ENCODE peak calls at places on chromosome 11, in six cellular contexts. Y, M, H, W, K and C are unnamed samples.

GRCh38 chr11:96293583-96293982 is 49.4 kb downstream of the MAML2 start:
- DNase-seq in Y (no peak), M (no peak), H (no peak), W (no peak), K (no peak), C (no peak)

GRCh38 chr11:17608830-17609229 is 61.8 kb downstream of the OTOG start:
- DNase-seq in Y (no peak), M (no peak), H (no peak), W (no peak), K (no peak), C (no peak)

GRCh38 chr11:111378773-111379499 is at the start of gene POU2AF1:
- DNase-seq in Y (no peak), M (peak; percentile 68), H (peak; percentile 48), W (no peak), K (no peak), C (no peak)

GRCh38 chr11:65773784-65774411 is 6.9 kb downstream of the AP5B1 start:
- DNase-seq in Y (no peak), M (no peak), H (no peak), W (peak; percentile 51), K (no peak), C (no peak)

GRCh38 chr11:43021466-43021865 is 290.3 kb upstream of the API5 start:
- DNase-seq in Y (no peak), M (no peak), H (peak; percentile 33), W (no peak), K (no peak), C (no peak)

GRCh38 chr11:86396403-86396802 is 21.7 kb downstream of the CCDC81 start:
- DNase-seq in Y (no peak), M (no peak), H (no peak), W (no peak), K (no peak), C (no peak)

GRCh38 chr11:69003866-69004311 is 9.2 kb downstream of the MRGPRF start:
- DNase-seq in Y (no peak), M (no peak), H (no peak), W (no peak), K (no peak), C (peak; percentile 66)

GRCh38 chr11:26420331-26420730 is 88.4 kb downstream of the ANO3 start:
- DNase-seq in Y (no peak), M (no peak), H (peak; percentile 11), W (no peak), K (no peak), C (no peak)

GRCh38 chr11:119778391-119779194 is 49.6 kb upstream of the NECTIN1 start:
- DNase-seq in Y (no peak), M (no peak), H (no peak), W (no peak), K (no peak), C (no peak)

GRCh38 chr11:125148743-125149142 is 15.8 kb upstream of the PKNOX2 start:
- DNase-seq in Y (no peak), M (no peak), H (no peak), W (no peak), K (no peak), C (peak; percentile 38)

GRCh38 chr11:1832181-1832988 is 2.4 kb upstream of the SYT8 start:
- DNase-seq in Y (peak; percentile 52), M (peak; percentile 79), H (peak; percentile 70), W (no peak), K (peak; percentile 68), C (no peak)

GRCh38 chr11:45100338-45100737 is 46.1 kb upstream of the PRDM11 start:
- DNase-seq in Y (no peak), M (no peak), H (peak; percentile 83), W (no peak), K (peak; percentile 13), C (no peak)

GRCh38 chr11:70034740-70035365 is 43.3 kb upstream of the ANO1 start:
- DNase-seq in Y (no peak), M (no peak), H (no peak), W (peak; percentile 56), K (peak; percentile 16), C (peak; percentile 31)

GRCh38 chr11:3216027-3216525 is 2.5 kb downstream of the MRGPRG start:
- DNase-seq in Y (no peak), M (no peak), H (no peak), W (no peak), K (no peak), C (no peak)

GRCh38 chr11:46724088-46724487 is 5.1 kb downstream of the F2 start:
- DNase-seq in Y (no peak), M (no peak), H (no peak), W (no peak), K (no peak), C (no peak)

GRCh38 chr11:134120143-134120850 is 51.4 kb downstream of the JAM3 start:
- DNase-seq in Y (peak; percentile 69), M (no peak), H (no peak), W (peak; percentile 71), K (peak; percentile 23), C (peak; percentile 88)

GRCh38 chr11:96339704-96340554 is 3.1 kb downstream of the MAML2 start:
- DNase-seq in Y (peak; percentile 21), M (no peak), H (no peak), W (no peak), K (peak; percentile 43), C (no peak)

GRCh38 chr11:68749501-68750196 is 1.7 kb downstream of the TESMIN start:
- DNase-seq in Y (no peak), M (no peak), H (peak; percentile 50), W (no peak), K (no peak), C (no peak)

GRCh38 chr11:65554057-65554818 is 3.9 kb downstream of the LTBP3 start:
- DNase-seq in Y (no peak), M (no peak), H (no peak), W (no peak), K (no peak), C (no peak)

GRCh38 chr11:312092-312816 is 1.6 kb upstream of the IFITM1 start:
- DNase-seq in Y (no peak), M (peak; percentile 39), H (no peak), W (no peak), K (no peak), C (no peak)
- H3K4me3 ChIP-seq in Y (peak overlapping the region; percentile 37), M (peak overlapping the region; percentile 97), H (peak overlapping the region; percentile 70), W (no peak overlapping the region), K (peak overlapping the region; percentile 22), C (peak overlapping the region; percentile 62)

DNA sequence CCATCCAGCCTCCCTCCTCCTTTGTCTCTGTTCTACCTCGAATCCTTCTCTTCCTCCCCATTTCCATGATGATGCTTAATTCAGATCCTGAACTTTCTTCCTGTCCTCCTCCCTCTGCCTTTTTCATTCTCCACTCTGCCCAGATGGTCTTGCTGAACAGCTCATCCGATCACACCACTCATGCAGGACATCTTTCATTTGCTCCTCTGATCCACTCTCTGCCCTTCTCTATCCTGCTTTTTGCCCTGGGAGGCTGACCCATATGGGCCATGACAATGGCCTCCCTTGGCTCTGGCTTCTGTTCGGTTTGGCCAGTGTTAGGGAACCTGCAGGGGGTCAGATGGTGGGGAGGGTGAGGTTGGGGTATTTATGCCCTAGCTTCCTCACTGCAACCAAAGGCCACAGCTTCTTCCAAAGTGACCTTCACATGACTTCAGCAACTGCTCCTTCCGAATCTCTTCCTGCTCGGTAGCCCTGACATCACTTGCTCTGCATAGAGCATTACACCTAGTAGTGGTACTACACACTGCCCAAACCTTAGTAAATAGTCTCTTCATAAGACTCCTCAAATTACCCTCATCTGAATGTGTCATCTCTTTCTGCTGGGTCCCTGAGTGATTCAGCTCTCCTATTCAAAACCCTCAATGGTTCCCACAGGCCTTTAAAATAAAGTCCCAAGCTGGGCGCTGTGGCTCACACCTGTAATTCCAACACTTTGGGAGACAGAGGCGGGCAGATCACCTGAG is 32.7 kb upstream of the MICAL2 start:
- DNase-seq in Y (no peak), M (no peak), H (no peak), W (no peak), K (no peak), C (no peak)
- H3K27ac ChIP-seq in Y (no peak overlapping the region), M (no peak overlapping the region), H (no peak overlapping the region), W (peak overlapping the region; percentile 55), K (peak overlapping the region; percentile 28), C (peak overlapping the region; percentile 86)

GRCh38 chr11:63019506-63019905 is 3.9 kb upstream of the SLC22A8 start:
- DNase-seq in Y (no peak), M (no peak), H (no peak), W (no peak), K (no peak), C (no peak)

GRCh38 chr11:63023415-63023814 is 7.8 kb upstream of the SLC22A8 start:
- DNase-seq in Y (no peak), M (no peak), H (no peak), W (no peak), K (no peak), C (no peak)

GRCh38 chr11:63023851-63024648 is 8.4 kb upstream of the SLC22A8 start:
- DNase-seq in Y (peak; percentile 86), M (peak; percentile 91), H (peak; percentile 91), W (peak; percentile 92), K (peak; percentile 88), C (peak; percentile 84)

GRCh38 chr11:63022422-63022821 is 6.8 kb upstream of the SLC22A8 start:
- DNase-seq in Y (no peak), M (no peak), H (no peak), W (peak; percentile 23), K (no peak), C (no peak)

DNA sequence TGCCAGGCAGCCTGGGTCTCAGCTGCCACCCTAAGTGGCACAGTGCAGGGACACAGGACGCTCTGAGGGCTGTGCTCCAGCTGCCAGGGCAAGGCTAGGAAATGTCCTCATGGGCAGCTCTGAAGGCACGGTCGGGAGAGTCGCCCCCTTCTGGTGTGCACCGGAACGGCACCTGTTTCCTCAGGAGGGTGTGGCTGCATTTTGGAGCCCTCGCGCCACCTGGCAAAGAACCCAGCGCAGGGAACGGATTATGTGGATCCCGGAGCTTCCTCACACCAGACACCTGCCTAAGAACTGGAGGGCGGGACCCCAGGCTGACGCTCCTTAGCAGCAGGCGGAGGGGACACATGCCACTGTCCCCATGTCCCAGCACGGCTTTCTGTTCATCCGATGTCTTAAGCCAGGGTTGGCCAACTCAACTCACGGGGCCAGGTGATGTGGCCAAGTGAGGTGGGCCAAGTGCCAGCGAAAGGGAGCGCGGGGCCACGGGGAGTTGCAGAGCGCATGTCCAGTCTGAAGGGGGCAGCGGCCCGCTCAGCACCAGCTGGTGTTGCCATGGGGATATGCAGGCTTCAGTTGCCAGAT is 5.1 kb upstream of the SLC22A8 start:
- DNase-seq in Y (no peak), M (peak; percentile 14), H (peak; percentile 86), W (no peak), K (peak; percentile 35), C (no peak)
- TF ChIP-seq CTCF in Y (no peak), M (no peak), H (peak; percentile 91), W (no peak), K (peak; percentile 14), C (no peak)

DNA sequence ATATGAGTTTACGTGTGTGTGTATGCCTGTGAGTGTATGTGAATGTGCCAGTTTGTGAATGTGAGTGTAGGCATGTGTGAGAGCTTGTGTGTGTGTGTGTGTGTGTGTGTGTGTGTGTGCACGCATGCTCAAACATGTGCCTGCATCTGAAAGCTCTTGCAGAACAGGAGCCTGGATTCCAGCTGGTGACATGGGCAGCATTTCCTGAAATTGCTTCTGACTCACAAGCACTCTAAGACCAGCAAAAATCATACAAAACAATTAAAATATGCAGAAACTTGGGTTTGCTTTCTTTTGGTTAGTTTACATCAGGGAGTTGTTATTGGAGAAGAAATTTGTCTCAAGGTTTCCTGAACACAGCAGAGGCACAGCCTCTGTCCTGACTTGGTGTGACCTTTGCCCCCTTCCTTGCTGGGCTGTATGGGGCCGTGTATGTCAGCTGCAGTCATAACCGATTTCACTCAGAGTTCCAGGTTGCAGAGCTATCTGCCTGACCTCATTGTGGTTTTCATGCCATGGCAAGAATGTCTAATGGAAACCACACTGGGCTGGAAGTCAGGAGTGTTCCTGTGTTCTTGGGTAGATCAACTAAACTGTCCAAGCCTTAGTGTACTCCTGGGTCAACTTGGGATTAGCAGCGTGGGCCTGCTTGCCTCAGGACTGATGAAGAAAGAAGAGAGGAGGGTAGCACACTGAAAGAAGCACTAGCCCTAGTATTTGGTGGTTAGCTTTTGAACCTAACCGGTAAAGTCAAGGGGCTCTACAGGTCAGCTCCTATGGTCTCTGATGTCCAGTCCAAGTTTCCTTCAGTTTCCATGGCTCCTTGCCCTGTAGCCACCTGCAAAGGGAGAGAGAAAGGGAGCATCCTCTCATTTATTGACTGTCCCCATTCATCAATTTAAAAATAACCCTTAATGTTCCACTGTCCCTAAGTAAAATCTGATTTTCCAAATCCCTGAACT is 143.7 kb downstream of the SNX19 start:
- DNase-seq in Y (no peak), M (no peak), H (no peak), W (no peak), K (peak; percentile 44), C (peak; percentile 75)
- H3K4me3 ChIP-seq in Y (no peak overlapping the region), M (no peak overlapping the region), H (no peak overlapping the region), W (no peak overlapping the region), K (no peak overlapping the region), C (no peak overlapping the region)